ENCODE peak calls at places on chromosomes 12 and 14, in five cellular contexts. One of them, this sample, is unnamed.

GRCh38 chr14:94042433-94043091 is 16.4 kb downstream of the OTUB2 start:
- DNase-seq in sigmoid colon: no peak
- DNase-seq in BE2C: no peak
- DNase-seq in endodermal cell: no peak
- DNase-seq in brain microvascular endothelial cell: no peak
- DNase-seq in this sample: no peak

GRCh38 chr14:64715628-64716412 is 11.6 kb downstream of the PLEKHG3 start:
- DNase-seq in BE2C: peak; percentile 3
- DNase-seq in endodermal cell: peak; percentile 85
- DNase-seq in sigmoid colon: peak; percentile 71
- DNase-seq in brain microvascular endothelial cell: no peak
- DNase-seq in this sample: no peak

GRCh38 chr14:94028450-94028826 is 2.3 kb downstream of the OTUB2 start:
- DNase-seq in brain microvascular endothelial cell: peak; percentile 31
- DNase-seq in BE2C: no peak
- DNase-seq in sigmoid colon: no peak
- DNase-seq in endodermal cell: no peak
- DNase-seq in this sample: no peak

GRCh38 chr14:91329615-91330014 is 85.1 kb upstream of the GPR68 start:
- DNase-seq in brain microvascular endothelial cell: no peak
- DNase-seq in endodermal cell: peak; percentile 58
- DNase-seq in sigmoid colon: no peak
- DNase-seq in BE2C: no peak
- DNase-seq in this sample: no peak

GRCh38 chr12:28390716-28391452 is 200.6 kb downstream of the CCDC91 start:
- DNase-seq in endodermal cell: no peak
- DNase-seq in sigmoid colon: no peak
- DNase-seq in BE2C: no peak
- DNase-seq in brain microvascular endothelial cell: peak; percentile 32
- DNase-seq in this sample: no peak

GRCh38 chr12:93484315-93484981 is 17.1 kb downstream of the MRPL42 start:
- DNase-seq in BE2C: no peak
- DNase-seq in sigmoid colon: no peak
- DNase-seq in brain microvascular endothelial cell: peak; percentile 47
- DNase-seq in endodermal cell: no peak
- DNase-seq in this sample: no peak

GRCh38 chr12:53098354-53098981 is 1.0 kb downstream of the IGFBP6 start:
- DNase-seq in sigmoid colon: peak; percentile 86
- DNase-seq in BE2C: no peak
- DNase-seq in brain microvascular endothelial cell: peak; percentile 77
- DNase-seq in endodermal cell: peak; percentile 70
- DNase-seq in this sample: no peak

GRCh38 chr12:50276912-50277671 is 6.2 kb downstream of the LIMA1 start:
- DNase-seq in sigmoid colon: no peak
- DNase-seq in brain microvascular endothelial cell: no peak
- DNase-seq in BE2C: no peak
- DNase-seq in endodermal cell: no peak
- DNase-seq in this sample: no peak

GRCh38 chr12:104846056-104846762 is 111.9 kb downstream of the SLC41A2 start:
- DNase-seq in BE2C: no peak
- DNase-seq in endodermal cell: no peak
- DNase-seq in brain microvascular endothelial cell: peak; percentile 16
- DNase-seq in sigmoid colon: no peak
- DNase-seq in this sample: no peak

GRCh38 chr12:32918890-32919791 is 22.6 kb upstream of the PKP2 start:
- DNase-seq in sigmoid colon: no peak
- DNase-seq in brain microvascular endothelial cell: peak; percentile 80
- DNase-seq in BE2C: peak; percentile 17
- DNase-seq in endodermal cell: peak; percentile 63
- DNase-seq in this sample: no peak

GRCh38 chr14:55103005-55103640 is 25.9 kb upstream of the LGALS3 start:
- DNase-seq in brain microvascular endothelial cell: peak; percentile 86
- DNase-seq in sigmoid colon: peak; percentile 94
- DNase-seq in endodermal cell: peak; percentile 93
- DNase-seq in BE2C: no peak
- DNase-seq in this sample: peak; percentile 93

GRCh38 chr14:50740858-50741257 is 72.8 kb upstream of the SAV1 start:
- DNase-seq in endodermal cell: no peak
- DNase-seq in brain microvascular endothelial cell: no peak
- DNase-seq in sigmoid colon: no peak
- DNase-seq in BE2C: no peak
- DNase-seq in this sample: no peak

GRCh38 chr12:121573949-121574520 is 6.8 kb downstream of the KDM2B start:
- DNase-seq in endodermal cell: no peak
- DNase-seq in BE2C: no peak
- DNase-seq in sigmoid colon: no peak
- DNase-seq in brain microvascular endothelial cell: no peak
- DNase-seq in this sample: no peak
- H3K27me3 ChIP-seq in endodermal cell: no peaks in the 10 kb centered on the region
- H3K27me3 ChIP-seq in BE2C: no peaks in the 10 kb centered on the region
- H3K27me3 ChIP-seq in sigmoid colon: no peaks in the 10 kb centered on the region
- H3K27me3 ChIP-seq in brain microvascular endothelial cell: no peaks in the 10 kb centered on the region
- H3K27me3 ChIP-seq in this sample: no peaks in the 10 kb centered on the region

GRCh38 chr12:96047151-96047620 is 11.8 kb upstream of the LTA4H start:
- DNase-seq in sigmoid colon: no peak
- DNase-seq in endodermal cell: no peak
- DNase-seq in BE2C: no peak
- DNase-seq in brain microvascular endothelial cell: no peak
- DNase-seq in this sample: no peak
- H3K4me3 ChIP-seq in sigmoid colon: no peak overlapping the region
- H3K4me3 ChIP-seq in endodermal cell: no peak overlapping the region
- H3K4me3 ChIP-seq in BE2C: no peak overlapping the region
- H3K4me3 ChIP-seq in brain microvascular endothelial cell: no peak overlapping the region
- H3K4me3 ChIP-seq in this sample: no peak overlapping the region

GRCh38 chr12:110244829-110245228 is 36.2 kb upstream of the ATP2A2 start:
- DNase-seq in brain microvascular endothelial cell: no peak
- DNase-seq in sigmoid colon: no peak
- DNase-seq in BE2C: no peak
- DNase-seq in endodermal cell: peak; percentile 95
- DNase-seq in this sample: no peak

GRCh38 chr12:110247340-110248095 is 33.5 kb upstream of the ATP2A2 start:
- DNase-seq in BE2C: peak; percentile 46
- DNase-seq in sigmoid colon: no peak
- DNase-seq in endodermal cell: peak; percentile 61
- DNase-seq in brain microvascular endothelial cell: no peak
- DNase-seq in this sample: no peak

GRCh38 chr12:110244372-110244771 is 36.7 kb upstream of the ATP2A2 start:
- DNase-seq in BE2C: no peak
- DNase-seq in brain microvascular endothelial cell: no peak
- DNase-seq in sigmoid colon: no peak
- DNase-seq in endodermal cell: no peak
- DNase-seq in this sample: no peak

GRCh38 chr12:110246690-110247339 is 34.2 kb upstream of the ATP2A2 start:
- DNase-seq in brain microvascular endothelial cell: no peak
- DNase-seq in sigmoid colon: no peak
- DNase-seq in BE2C: no peak
- DNase-seq in endodermal cell: no peak
- DNase-seq in this sample: no peak

DNA sequence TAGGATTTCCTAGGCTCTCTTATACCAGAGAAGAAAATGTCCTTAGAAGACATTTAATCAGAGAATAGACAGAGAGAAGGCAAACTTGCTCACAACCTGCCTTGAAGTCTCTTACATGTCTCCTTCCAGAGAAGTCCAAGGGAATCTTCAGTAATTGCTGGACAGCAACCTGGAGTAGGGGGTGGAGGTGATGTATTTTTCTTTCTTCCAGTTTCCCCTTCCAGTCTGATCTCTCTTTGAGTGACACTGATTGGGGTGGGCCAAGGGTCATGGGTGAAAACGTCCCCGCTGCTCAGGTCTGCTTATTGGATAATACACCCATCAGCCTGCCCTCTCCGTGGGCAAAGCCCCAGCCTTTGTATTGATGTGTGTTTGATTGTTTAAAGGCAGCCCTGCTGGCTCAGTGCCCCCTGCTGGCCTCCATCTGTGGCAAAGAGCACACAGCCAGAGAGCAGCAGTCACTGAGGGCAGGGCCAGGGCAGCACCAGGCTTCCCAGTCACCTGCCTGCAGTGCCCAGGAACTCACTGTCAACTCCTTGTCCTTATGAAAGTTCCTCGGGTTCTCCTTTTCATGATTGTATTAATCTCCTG is 35.7 kb upstream of the ATP2A2 start:
- DNase-seq in BE2C: peak; percentile 38
- DNase-seq in endodermal cell: peak; percentile 88
- DNase-seq in brain microvascular endothelial cell: no peak
- DNase-seq in sigmoid colon: no peak
- DNase-seq in this sample: no peak
- TF ChIP-seq CTCF in BE2C: peak; percentile 52
- TF ChIP-seq CTCF in endodermal cell: peak; percentile 74
- TF ChIP-seq CTCF in brain microvascular endothelial cell: peak; percentile 76
- TF ChIP-seq CTCF in sigmoid colon: no peak
- TF ChIP-seq CTCF in this sample: peak; percentile 30

DNA sequence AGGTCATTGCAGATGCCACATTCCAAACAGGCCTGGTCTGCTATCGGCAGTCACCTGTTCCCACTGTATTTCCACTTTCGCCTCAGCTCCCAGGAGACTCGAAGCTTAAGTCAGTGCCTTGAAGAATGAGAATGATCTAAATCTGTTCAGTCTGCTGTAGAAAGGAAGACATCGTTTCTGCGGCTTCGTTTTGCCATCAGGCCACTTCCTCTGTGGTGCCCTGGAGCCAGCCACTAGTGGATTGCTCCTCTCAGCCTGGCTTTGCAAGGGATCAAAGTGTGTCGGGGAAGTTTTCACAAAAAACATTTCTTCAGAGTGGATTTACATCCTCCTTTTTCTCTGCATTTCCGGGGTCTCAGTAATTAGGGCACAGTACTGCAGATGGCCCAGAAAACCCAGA is 66.7 kb downstream of the AACS start:
- DNase-seq in endodermal cell: no peak
- DNase-seq in sigmoid colon: no peak
- DNase-seq in BE2C: no peak
- DNase-seq in brain microvascular endothelial cell: no peak
- DNase-seq in this sample: no peak
- H3K27me3 ChIP-seq in endodermal cell: no peaks in the 10 kb centered on the region
- H3K27me3 ChIP-seq in sigmoid colon: no peaks in the 10 kb centered on the region
- H3K27me3 ChIP-seq in BE2C: no peaks in the 10 kb centered on the region
- H3K27me3 ChIP-seq in brain microvascular endothelial cell: no peaks in the 10 kb centered on the region
- H3K27me3 ChIP-seq in this sample: no peaks in the 10 kb centered on the region

DNA sequence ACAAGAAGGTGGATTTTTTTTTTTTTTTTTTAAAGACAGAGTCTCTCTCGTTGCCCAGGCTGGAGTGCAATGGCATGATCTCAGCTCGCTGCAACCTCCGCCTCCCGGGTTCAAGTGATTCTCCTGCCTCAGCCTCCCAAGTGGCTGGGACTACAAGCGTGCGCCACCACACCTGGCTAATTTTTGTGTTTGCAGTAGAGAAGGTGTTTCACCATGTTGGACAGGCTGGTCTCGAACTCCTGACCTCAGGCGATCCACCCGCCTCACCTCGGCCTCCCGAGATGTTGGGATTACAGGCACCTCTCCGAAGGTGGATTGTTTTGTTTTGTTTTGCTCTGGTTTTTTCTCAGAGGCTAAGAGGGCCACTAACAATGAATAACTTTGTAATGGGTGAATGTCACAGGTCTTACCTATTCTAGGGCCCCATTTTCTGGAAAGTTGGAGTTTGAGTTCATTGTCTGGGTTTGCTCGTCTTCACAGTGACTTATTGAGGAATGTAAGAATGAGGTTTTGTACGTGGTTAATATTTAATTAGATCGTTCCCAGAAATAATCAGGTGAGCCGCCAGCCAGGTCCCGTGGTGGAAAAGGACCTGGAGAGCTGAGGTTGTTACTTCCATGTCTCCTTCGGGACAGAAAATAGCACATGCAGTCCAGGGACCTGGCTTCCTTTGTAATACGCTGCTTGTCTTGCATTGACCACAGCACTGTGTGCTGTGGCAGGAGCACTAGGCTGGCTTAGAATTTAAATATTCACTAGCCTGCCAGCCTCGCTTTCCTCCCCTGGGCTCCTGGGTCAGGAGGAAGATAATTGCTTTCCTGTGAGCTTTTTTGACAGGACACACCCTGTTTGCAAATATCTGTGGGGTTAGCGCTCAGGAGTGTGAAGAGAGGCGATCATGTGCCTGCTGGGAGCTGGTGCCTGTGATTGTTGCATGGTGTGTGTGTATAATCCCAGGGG is 2.3 kb downstream of the HIP1R start:
- DNase-seq in BE2C: no peak
- DNase-seq in sigmoid colon: no peak
- DNase-seq in endodermal cell: peak; percentile 55
- DNase-seq in brain microvascular endothelial cell: no peak
- DNase-seq in this sample: no peak
- H3K4me3 ChIP-seq in BE2C: no peak overlapping the region
- H3K4me3 ChIP-seq in sigmoid colon: no peak overlapping the region
- H3K4me3 ChIP-seq in endodermal cell: no peak overlapping the region
- H3K4me3 ChIP-seq in brain microvascular endothelial cell: no peak overlapping the region
- H3K4me3 ChIP-seq in this sample: no peak overlapping the region

DNA sequence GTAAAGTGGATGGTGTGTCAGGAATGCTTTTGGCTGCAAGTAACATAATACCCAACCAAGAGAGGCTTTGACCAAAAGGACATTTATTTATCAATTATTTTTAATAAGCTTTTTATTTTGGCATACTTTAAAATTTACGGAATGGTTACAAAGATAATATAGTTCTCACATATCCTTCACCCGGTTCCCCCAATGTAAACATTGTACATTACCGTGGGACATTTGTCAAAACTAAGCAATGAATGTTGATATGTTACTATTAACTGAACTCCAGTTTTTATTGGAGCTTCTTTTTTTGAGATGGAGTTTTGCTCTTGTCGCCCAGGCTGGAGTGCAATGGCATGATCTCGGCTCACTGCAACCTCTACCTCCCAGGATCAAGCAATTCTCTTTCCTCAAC is 23.0 kb downstream of the CCDC63 start:
- DNase-seq in BE2C: no peak
- DNase-seq in sigmoid colon: no peak
- DNase-seq in brain microvascular endothelial cell: no peak
- DNase-seq in endodermal cell: no peak
- DNase-seq in this sample: no peak
- TF ChIP-seq CTCF in BE2C: no peak
- TF ChIP-seq CTCF in sigmoid colon: no peak
- TF ChIP-seq CTCF in brain microvascular endothelial cell: no peak
- TF ChIP-seq CTCF in endodermal cell: no peak
- TF ChIP-seq CTCF in this sample: no peak